ENCODE peak calls at places on chromosomes 6 and 20, in seven cellular contexts. One of them, this sample, is unnamed.
A peak's percentile ranks its signal among the peaks of the same experiment; 100 is the strongest.

GRCh38 chr6:32176476-32177181 is 745 bp upstream of the AGPAT1 start:
- DNase-seq in fibroblast of lung: peak; percentile 81
- DNase-seq in pancreas: no peak
- DNase-seq in naive thymus-derived CD4-positive, alpha-beta T cell: no peak
- DNase-seq in GM23248: peak; percentile 66
- DNase-seq in CD8-positive, alpha-beta memory T cell: no peak
- DNase-seq in IMR-90: peak; percentile 75
- DNase-seq in this sample: peak; percentile 70

GRCh38 chr6:47034919-47035318 is 7.2 kb downstream of the ADGRF1 start:
- DNase-seq in CD8-positive, alpha-beta memory T cell: no peak
- DNase-seq in pancreas: no peak
- DNase-seq in IMR-90: peak; percentile 44
- DNase-seq in fibroblast of lung: peak; percentile 84
- DNase-seq in naive thymus-derived CD4-positive, alpha-beta T cell: no peak
- DNase-seq in GM23248: peak; percentile 27
- DNase-seq in this sample: peak; percentile 91

GRCh38 chr6:21479140-21479539 is 114.4 kb upstream of the SOX4 start:
- DNase-seq in fibroblast of lung: peak; percentile 72
- DNase-seq in CD8-positive, alpha-beta memory T cell: no peak
- DNase-seq in naive thymus-derived CD4-positive, alpha-beta T cell: no peak
- DNase-seq in GM23248: peak; percentile 29
- DNase-seq in pancreas: no peak
- DNase-seq in IMR-90: peak; percentile 23
- DNase-seq in this sample: peak; percentile 90

GRCh38 chr20:18059603-18060002 is 1.9 kb upstream of the OVOL2 start:
- DNase-seq in GM23248: no peak
- DNase-seq in IMR-90: no peak
- DNase-seq in fibroblast of lung: no peak
- DNase-seq in CD8-positive, alpha-beta memory T cell: no peak
- DNase-seq in naive thymus-derived CD4-positive, alpha-beta T cell: no peak
- DNase-seq in pancreas: no peak
- DNase-seq in this sample: no peak

GRCh38 chr6:17431581-17431980 is 38.2 kb downstream of the CAP2 start:
- DNase-seq in IMR-90: peak; percentile 88
- DNase-seq in fibroblast of lung: peak; percentile 44
- DNase-seq in naive thymus-derived CD4-positive, alpha-beta T cell: no peak
- DNase-seq in CD8-positive, alpha-beta memory T cell: no peak
- DNase-seq in pancreas: no peak
- DNase-seq in GM23248: peak; percentile 85
- DNase-seq in this sample: no peak

GRCh38 chr6:2999621-3000455 is at the start of gene NQO2:
- DNase-seq in pancreas: peak; percentile 99
- DNase-seq in IMR-90: peak; percentile 73
- DNase-seq in naive thymus-derived CD4-positive, alpha-beta T cell: peak; percentile 86
- DNase-seq in CD8-positive, alpha-beta memory T cell: peak; percentile 94
- DNase-seq in fibroblast of lung: peak; percentile 85
- DNase-seq in GM23248: peak; percentile 93
- DNase-seq in this sample: peak; percentile 91

GRCh38 chr6:7172605-7173185 is 64.9 kb downstream of the RREB1 start:
- DNase-seq in GM23248: peak; percentile 71
- DNase-seq in pancreas: no peak
- DNase-seq in CD8-positive, alpha-beta memory T cell: no peak
- DNase-seq in fibroblast of lung: peak; percentile 81
- DNase-seq in naive thymus-derived CD4-positive, alpha-beta T cell: no peak
- DNase-seq in IMR-90: peak; percentile 63
- DNase-seq in this sample: no peak

GRCh38 chr20:38311100-38311499 is 7.1 kb downstream of the BPI start:
- DNase-seq in IMR-90: no peak
- DNase-seq in GM23248: no peak
- DNase-seq in pancreas: no peak
- DNase-seq in naive thymus-derived CD4-positive, alpha-beta T cell: no peak
- DNase-seq in fibroblast of lung: no peak
- DNase-seq in CD8-positive, alpha-beta memory T cell: no peak
- DNase-seq in this sample: no peak

GRCh38 chr6:160248538-160248937 is 10.1 kb downstream of the SLC22A2 start:
- DNase-seq in GM23248: peak; percentile 15
- DNase-seq in IMR-90: no peak
- DNase-seq in naive thymus-derived CD4-positive, alpha-beta T cell: no peak
- DNase-seq in pancreas: no peak
- DNase-seq in CD8-positive, alpha-beta memory T cell: no peak
- DNase-seq in fibroblast of lung: no peak
- DNase-seq in this sample: no peak

GRCh38 chr6:56725257-56725656 is 82.6 kb upstream of the DST start:
- DNase-seq in pancreas: no peak
- DNase-seq in naive thymus-derived CD4-positive, alpha-beta T cell: no peak
- DNase-seq in fibroblast of lung: no peak
- DNase-seq in CD8-positive, alpha-beta memory T cell: no peak
- DNase-seq in IMR-90: no peak
- DNase-seq in GM23248: no peak
- DNase-seq in this sample: no peak

GRCh38 chr6:22825210-22825609 is 255.8 kb downstream of the HDGFL1 start:
- DNase-seq in fibroblast of lung: no peak
- DNase-seq in IMR-90: no peak
- DNase-seq in pancreas: no peak
- DNase-seq in GM23248: no peak
- DNase-seq in CD8-positive, alpha-beta memory T cell: no peak
- DNase-seq in naive thymus-derived CD4-positive, alpha-beta T cell: no peak
- DNase-seq in this sample: no peak

GRCh38 chr20:34215711-34216381 is 25.4 kb upstream of the ASIP start:
- DNase-seq in fibroblast of lung: peak; percentile 71
- DNase-seq in pancreas: peak; percentile 94
- DNase-seq in CD8-positive, alpha-beta memory T cell: no peak
- DNase-seq in IMR-90: peak; percentile 67
- DNase-seq in GM23248: peak; percentile 96
- DNase-seq in naive thymus-derived CD4-positive, alpha-beta T cell: peak; percentile 11
- DNase-seq in this sample: peak; percentile 70

GRCh38 chr6:53921639-53922038 is 126.8 kb downstream of the LRRC1 start:
- DNase-seq in CD8-positive, alpha-beta memory T cell: no peak
- DNase-seq in naive thymus-derived CD4-positive, alpha-beta T cell: no peak
- DNase-seq in fibroblast of lung: no peak
- DNase-seq in GM23248: no peak
- DNase-seq in IMR-90: no peak
- DNase-seq in pancreas: no peak
- DNase-seq in this sample: no peak

GRCh38 chr6:116465246-116465645 is 4.1 kb downstream of the CALHM6 start:
- DNase-seq in fibroblast of lung: no peak
- DNase-seq in CD8-positive, alpha-beta memory T cell: no peak
- DNase-seq in pancreas: no peak
- DNase-seq in GM23248: no peak
- DNase-seq in naive thymus-derived CD4-positive, alpha-beta T cell: no peak
- DNase-seq in IMR-90: no peak
- DNase-seq in this sample: no peak

GRCh38 chr6:29965873-29966601 is 23.7 kb downstream of the HLA-A start:
- DNase-seq in fibroblast of lung: peak; percentile 43
- DNase-seq in pancreas: peak; percentile 94
- DNase-seq in IMR-90: peak; percentile 57
- DNase-seq in GM23248: peak; percentile 58
- DNase-seq in naive thymus-derived CD4-positive, alpha-beta T cell: peak; percentile 56
- DNase-seq in CD8-positive, alpha-beta memory T cell: peak; percentile 72
- DNase-seq in this sample: peak; percentile 53

GRCh38 chr6:105389543-105389942 is 13.3 kb downstream of the PREP start:
- DNase-seq in fibroblast of lung: no peak
- DNase-seq in naive thymus-derived CD4-positive, alpha-beta T cell: no peak
- DNase-seq in pancreas: no peak
- DNase-seq in IMR-90: no peak
- DNase-seq in CD8-positive, alpha-beta memory T cell: no peak
- DNase-seq in GM23248: peak; percentile 38
- DNase-seq in this sample: no peak

GRCh38 chr6:29679962-29680361 is 990 bp downstream of the ZFP57 start:
- DNase-seq in IMR-90: no peak
- DNase-seq in pancreas: no peak
- DNase-seq in naive thymus-derived CD4-positive, alpha-beta T cell: no peak
- DNase-seq in CD8-positive, alpha-beta memory T cell: no peak
- DNase-seq in GM23248: no peak
- DNase-seq in fibroblast of lung: no peak
- DNase-seq in this sample: no peak

GRCh38 chr6:17007749-17008148 is 94.1 kb upstream of the STMND1 start:
- DNase-seq in naive thymus-derived CD4-positive, alpha-beta T cell: no peak
- DNase-seq in CD8-positive, alpha-beta memory T cell: no peak
- DNase-seq in IMR-90: no peak
- DNase-seq in GM23248: no peak
- DNase-seq in pancreas: no peak
- DNase-seq in fibroblast of lung: no peak
- DNase-seq in this sample: no peak

GRCh38 chr20:8162610-8163009 is 30.5 kb downstream of the PLCB1 start:
- DNase-seq in pancreas: no peak
- DNase-seq in naive thymus-derived CD4-positive, alpha-beta T cell: no peak
- DNase-seq in fibroblast of lung: no peak
- DNase-seq in IMR-90: no peak
- DNase-seq in CD8-positive, alpha-beta memory T cell: no peak
- DNase-seq in GM23248: no peak
- DNase-seq in this sample: no peak

GRCh38 chr20:14741616-14742015 is 404.2 kb upstream of the FLRT3 start:
- DNase-seq in pancreas: no peak
- DNase-seq in CD8-positive, alpha-beta memory T cell: no peak
- DNase-seq in GM23248: no peak
- DNase-seq in fibroblast of lung: no peak
- DNase-seq in naive thymus-derived CD4-positive, alpha-beta T cell: no peak
- DNase-seq in IMR-90: no peak
- DNase-seq in this sample: no peak

GRCh38 chr20:36092424-36093024 is 62.0 kb upstream of the EPB41L1 start:
- DNase-seq in IMR-90: no peak
- DNase-seq in naive thymus-derived CD4-positive, alpha-beta T cell: peak; percentile 7
- DNase-seq in fibroblast of lung: no peak
- DNase-seq in GM23248: peak; percentile 65
- DNase-seq in CD8-positive, alpha-beta memory T cell: no peak
- DNase-seq in pancreas: peak; percentile 82
- DNase-seq in this sample: peak; percentile 33

GRCh38 chr6:121897337-121897760 is 461.9 kb downstream of the GJA1 start:
- DNase-seq in naive thymus-derived CD4-positive, alpha-beta T cell: no peak
- DNase-seq in IMR-90: peak; percentile 44
- DNase-seq in fibroblast of lung: no peak
- DNase-seq in GM23248: peak; percentile 45
- DNase-seq in pancreas: no peak
- DNase-seq in CD8-positive, alpha-beta memory T cell: no peak
- DNase-seq in this sample: peak; percentile 54

GRCh38 chr6:159729598-159729997 is 2.3 kb downstream of the WTAP start:
- DNase-seq in CD8-positive, alpha-beta memory T cell: no peak
- DNase-seq in GM23248: peak; percentile 54
- DNase-seq in IMR-90: peak; percentile 30
- DNase-seq in fibroblast of lung: peak; percentile 16
- DNase-seq in naive thymus-derived CD4-positive, alpha-beta T cell: no peak
- DNase-seq in pancreas: no peak
- DNase-seq in this sample: peak; percentile 19

GRCh38 chr6:89133981-89134380 is 11.9 kb upstream of the PM20D2 start:
- DNase-seq in IMR-90: no peak
- DNase-seq in fibroblast of lung: no peak
- DNase-seq in naive thymus-derived CD4-positive, alpha-beta T cell: no peak
- DNase-seq in pancreas: no peak
- DNase-seq in CD8-positive, alpha-beta memory T cell: no peak
- DNase-seq in GM23248: no peak
- DNase-seq in this sample: no peak
- H3K27me3 ChIP-seq in IMR-90: no peaks in the 10 kb centered on the region
- H3K27me3 ChIP-seq in fibroblast of lung: no peaks in the 10 kb centered on the region
- H3K27me3 ChIP-seq in naive thymus-derived CD4-positive, alpha-beta T cell: no peaks in the 10 kb centered on the region
- H3K27me3 ChIP-seq in pancreas: no peaks in the 10 kb centered on the region
- H3K27me3 ChIP-seq in CD8-positive, alpha-beta memory T cell: no peaks in the 10 kb centered on the region
- H3K27me3 ChIP-seq in GM23248: no peaks in the 10 kb centered on the region
- H3K27me3 ChIP-seq in this sample: peaks cover 5% of the 10 kb centered on the region

DNA sequence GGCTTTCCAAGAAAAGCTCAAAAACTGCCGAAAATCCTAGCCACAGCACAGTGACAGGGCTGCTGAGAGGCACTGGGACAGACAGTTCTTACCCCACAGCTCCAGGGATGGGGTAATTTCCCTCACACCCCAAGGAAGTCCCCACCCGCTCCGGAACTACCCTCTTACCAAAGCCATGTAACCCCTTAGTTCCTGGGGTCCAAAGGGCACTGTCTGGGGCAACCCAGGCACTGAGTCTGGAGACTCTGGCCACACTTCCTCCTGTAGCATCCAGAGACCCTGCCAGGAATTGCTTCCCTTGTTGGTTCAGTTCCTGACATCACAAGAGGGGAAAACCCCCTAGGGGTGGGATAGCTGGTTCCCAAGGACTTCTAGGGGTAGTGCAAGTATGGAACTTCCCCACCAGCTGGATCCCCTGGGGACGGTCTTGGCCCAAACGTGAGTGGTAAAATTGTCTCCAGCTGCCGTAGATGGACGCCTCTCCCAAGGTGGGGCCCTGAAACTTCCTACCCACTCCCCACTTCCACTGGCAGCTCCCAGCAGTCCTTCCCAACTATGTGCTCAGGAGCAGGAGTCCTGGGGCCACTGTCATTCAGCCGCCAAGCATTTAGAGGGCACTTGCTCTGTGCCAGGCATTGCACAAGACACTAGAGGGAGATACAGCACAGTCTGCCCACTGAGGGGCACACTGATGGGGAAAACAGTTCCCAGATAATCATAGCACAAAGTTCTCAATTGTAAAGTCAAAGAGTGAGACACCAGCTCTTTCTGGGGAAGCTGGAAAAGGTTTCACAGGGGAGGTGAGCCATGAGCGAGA is 17.3 kb upstream of the HCK start:
- DNase-seq in fibroblast of lung: no peak
- DNase-seq in GM23248: peak; percentile 37
- DNase-seq in pancreas: no peak
- DNase-seq in naive thymus-derived CD4-positive, alpha-beta T cell: no peak
- DNase-seq in IMR-90: no peak
- DNase-seq in CD8-positive, alpha-beta memory T cell: no peak
- DNase-seq in this sample: no peak
- H3K4me3 ChIP-seq in fibroblast of lung: no peak overlapping the region
- H3K4me3 ChIP-seq in GM23248: no peak overlapping the region
- H3K4me3 ChIP-seq in pancreas: no peak overlapping the region
- H3K4me3 ChIP-seq in naive thymus-derived CD4-positive, alpha-beta T cell: no peak overlapping the region
- H3K4me3 ChIP-seq in IMR-90: no peak overlapping the region
- H3K4me3 ChIP-seq in CD8-positive, alpha-beta memory T cell: no peak overlapping the region
- H3K4me3 ChIP-seq in this sample: no peak overlapping the region

GRCh38 chr20:63445075-63445734 is 27.2 kb downstream of the KCNQ2 start:
- DNase-seq in fibroblast of lung: no peak
- DNase-seq in GM23248: no peak
- DNase-seq in pancreas: no peak
- DNase-seq in CD8-positive, alpha-beta memory T cell: no peak
- DNase-seq in IMR-90: no peak
- DNase-seq in naive thymus-derived CD4-positive, alpha-beta T cell: no peak
- DNase-seq in this sample: no peak
- H3K27me3 ChIP-seq in fibroblast of lung: peaks cover 4% of the 10 kb centered on the region
- H3K27me3 ChIP-seq in GM23248: peaks cover 24% of the 10 kb centered on the region
- H3K27me3 ChIP-seq in pancreas: no peaks in the 10 kb centered on the region
- H3K27me3 ChIP-seq in CD8-positive, alpha-beta memory T cell: no peaks in the 10 kb centered on the region
- H3K27me3 ChIP-seq in IMR-90: peaks cover 15% of the 10 kb centered on the region
- H3K27me3 ChIP-seq in naive thymus-derived CD4-positive, alpha-beta T cell: no peaks in the 10 kb centered on the region
- H3K27me3 ChIP-seq in this sample: no peaks in the 10 kb centered on the region

GRCh38 chr6:154566866-154567265 is 56.4 kb upstream of the CNKSR3 start:
- DNase-seq in pancreas: no peak
- DNase-seq in fibroblast of lung: no peak
- DNase-seq in naive thymus-derived CD4-positive, alpha-beta T cell: no peak
- DNase-seq in CD8-positive, alpha-beta memory T cell: no peak
- DNase-seq in GM23248: no peak
- DNase-seq in IMR-90: no peak
- DNase-seq in this sample: no peak

GRCh38 chr6:154565331-154565730 is 54.8 kb upstream of the CNKSR3 start:
- DNase-seq in fibroblast of lung: no peak
- DNase-seq in IMR-90: no peak
- DNase-seq in naive thymus-derived CD4-positive, alpha-beta T cell: no peak
- DNase-seq in GM23248: no peak
- DNase-seq in CD8-positive, alpha-beta memory T cell: no peak
- DNase-seq in pancreas: no peak
- DNase-seq in this sample: no peak

GRCh38 chr6:154558984-154559383 is 48.5 kb upstream of the CNKSR3 start:
- DNase-seq in naive thymus-derived CD4-positive, alpha-beta T cell: no peak
- DNase-seq in CD8-positive, alpha-beta memory T cell: no peak
- DNase-seq in fibroblast of lung: no peak
- DNase-seq in IMR-90: no peak
- DNase-seq in pancreas: no peak
- DNase-seq in GM23248: no peak
- DNase-seq in this sample: no peak

GRCh38 chr6:154558513-154558912 is 48.0 kb upstream of the CNKSR3 start:
- DNase-seq in CD8-positive, alpha-beta memory T cell: no peak
- DNase-seq in GM23248: no peak
- DNase-seq in fibroblast of lung: no peak
- DNase-seq in pancreas: no peak
- DNase-seq in IMR-90: no peak
- DNase-seq in naive thymus-derived CD4-positive, alpha-beta T cell: no peak
- DNase-seq in this sample: no peak

GRCh38 chr6:154561750-154562149 is 51.3 kb upstream of the CNKSR3 start:
- DNase-seq in naive thymus-derived CD4-positive, alpha-beta T cell: no peak
- DNase-seq in fibroblast of lung: no peak
- DNase-seq in IMR-90: no peak
- DNase-seq in CD8-positive, alpha-beta memory T cell: no peak
- DNase-seq in pancreas: no peak
- DNase-seq in GM23248: no peak
- DNase-seq in this sample: no peak
- H3K4me3 ChIP-seq in naive thymus-derived CD4-positive, alpha-beta T cell: no peak overlapping the region
- H3K4me3 ChIP-seq in fibroblast of lung: no peak overlapping the region
- H3K4me3 ChIP-seq in IMR-90: no peak overlapping the region
- H3K4me3 ChIP-seq in CD8-positive, alpha-beta memory T cell: no peak overlapping the region
- H3K4me3 ChIP-seq in pancreas: no peak overlapping the region
- H3K4me3 ChIP-seq in GM23248: no peak overlapping the region
- H3K4me3 ChIP-seq in this sample: no peak overlapping the region